ENCODE peak calls at places on chromosome 2, in five cellular contexts. One of them, this sample, is unnamed.

GRCh38 chr2:174176898-174177297 is 71.4 kb downstream of the OLA1 start:
- DNase-seq in WERI-Rb-1: no peak
- DNase-seq in bronchial epithelial cell: peak
- DNase-seq in neural progenitor cell: no peak
- DNase-seq in mucosa of descending colon: no peak
- DNase-seq in this sample: no peak

GRCh38 chr2:9895669-9896068 is 52.4 kb downstream of the TAF1B start:
- DNase-seq in mucosa of descending colon: no peak
- DNase-seq in bronchial epithelial cell: peak
- DNase-seq in WERI-Rb-1: no peak
- DNase-seq in neural progenitor cell: no peak
- DNase-seq in this sample: no peak

GRCh38 chr2:25917832-25918231 is 39.5 kb upstream of the ASXL2 start:
- DNase-seq in bronchial epithelial cell: no peak
- DNase-seq in WERI-Rb-1: no peak
- DNase-seq in mucosa of descending colon: no peak
- DNase-seq in neural progenitor cell: no peak
- DNase-seq in this sample: no peak

GRCh38 chr2:102494570-102494969 is 21.5 kb downstream of the SLC9A4 start:
- DNase-seq in neural progenitor cell: no peak
- DNase-seq in mucosa of descending colon: no peak
- DNase-seq in WERI-Rb-1: no peak
- DNase-seq in bronchial epithelial cell: no peak
- DNase-seq in this sample: no peak

GRCh38 chr2:143893340-143893739 is 626.6 kb downstream of the ZEB2 start:
- DNase-seq in bronchial epithelial cell: peak
- DNase-seq in mucosa of descending colon: no peak
- DNase-seq in WERI-Rb-1: no peak
- DNase-seq in neural progenitor cell: peak
- DNase-seq in this sample: no peak

GRCh38 chr2:88654714-88655113 is 27.4 kb upstream of the EIF2AK3 start:
- DNase-seq in WERI-Rb-1: no peak
- DNase-seq in neural progenitor cell: no peak
- DNase-seq in mucosa of descending colon: no peak
- DNase-seq in bronchial epithelial cell: peak
- DNase-seq in this sample: no peak

GRCh38 chr2:227626580-227627151 is 9.4 kb downstream of the SCYGR4 start:
- DNase-seq in WERI-Rb-1: no peak
- DNase-seq in neural progenitor cell: no peak
- DNase-seq in mucosa of descending colon: no peak
- DNase-seq in bronchial epithelial cell: peak
- DNase-seq in this sample: no peak

GRCh38 chr2:55051026-55051866 is 995 bp upstream of the RTN4 start:
- DNase-seq in mucosa of descending colon: no peak
- DNase-seq in bronchial epithelial cell: peak
- DNase-seq in WERI-Rb-1: no peak
- DNase-seq in neural progenitor cell: peak
- DNase-seq in this sample: peak

GRCh38 chr2:141923657-141924056 is 207.2 kb downstream of the LRP1B start:
- DNase-seq in bronchial epithelial cell: peak
- DNase-seq in mucosa of descending colon: no peak
- DNase-seq in neural progenitor cell: no peak
- DNase-seq in WERI-Rb-1: no peak
- DNase-seq in this sample: no peak

GRCh38 chr2:2542316-2542715 is 211.2 kb upstream of the MYT1L start:
- DNase-seq in mucosa of descending colon: no peak
- DNase-seq in bronchial epithelial cell: no peak
- DNase-seq in WERI-Rb-1: no peak
- DNase-seq in neural progenitor cell: no peak
- DNase-seq in this sample: no peak

GRCh38 chr2:227415538-227416424 is 28.0 kb upstream of the SCYGR1 start:
- DNase-seq in bronchial epithelial cell: peak
- DNase-seq in mucosa of descending colon: no peak
- DNase-seq in neural progenitor cell: no peak
- DNase-seq in WERI-Rb-1: no peak
- DNase-seq in this sample: no peak

GRCh38 chr2:46548521-46549144 is 69.3 kb downstream of the TMEM247 start:
- DNase-seq in neural progenitor cell: no peak
- DNase-seq in WERI-Rb-1: no peak
- DNase-seq in mucosa of descending colon: no peak
- DNase-seq in bronchial epithelial cell: no peak
- DNase-seq in this sample: no peak

GRCh38 chr2:20071397-20072383 is 20.3 kb upstream of the LAPTM4A start:
- DNase-seq in neural progenitor cell: peak
- DNase-seq in WERI-Rb-1: no peak
- DNase-seq in bronchial epithelial cell: peak
- DNase-seq in mucosa of descending colon: no peak
- DNase-seq in this sample: no peak

GRCh38 chr2:43105586-43106562 is 120.5 kb downstream of the ZFP36L2 start:
- DNase-seq in WERI-Rb-1: peak
- DNase-seq in neural progenitor cell: no peak
- DNase-seq in mucosa of descending colon: peak
- DNase-seq in bronchial epithelial cell: peak
- DNase-seq in this sample: no peak

GRCh38 chr2:9222246-9222898 is 15.8 kb downstream of the ASAP2 start:
- DNase-seq in bronchial epithelial cell: no peak
- DNase-seq in mucosa of descending colon: no peak
- DNase-seq in neural progenitor cell: no peak
- DNase-seq in WERI-Rb-1: no peak
- DNase-seq in this sample: no peak

DNA sequence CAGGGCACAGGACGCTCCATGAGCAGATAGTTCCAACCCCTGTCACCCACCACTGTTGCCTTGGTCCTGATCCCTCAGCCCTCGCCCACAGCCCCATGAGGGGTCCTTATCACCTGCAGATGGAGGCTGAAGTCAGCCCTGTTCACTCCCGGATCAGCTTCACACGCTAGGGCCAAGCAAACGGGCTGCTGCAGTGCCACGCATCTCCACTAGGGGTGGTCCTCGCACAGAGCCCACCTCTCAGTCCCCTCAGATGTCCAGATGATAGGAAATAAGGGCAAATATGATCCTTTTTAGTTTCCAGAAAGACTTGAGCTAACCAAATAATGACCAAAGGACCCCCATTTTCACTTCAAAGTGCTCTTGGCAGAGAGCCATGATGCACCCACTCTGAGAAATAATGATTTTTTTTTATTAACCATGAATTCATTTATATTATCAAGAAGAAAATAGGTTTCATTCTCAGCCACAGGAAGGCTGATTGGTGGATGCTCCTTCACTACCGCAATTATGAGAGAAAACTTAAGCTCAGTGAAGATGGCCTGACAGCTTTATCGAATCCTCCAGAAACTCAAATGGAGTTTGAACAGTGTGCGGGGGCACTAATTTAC is 71.9 kb upstream of the KLHL29 start:
- DNase-seq in WERI-Rb-1: peak
- DNase-seq in bronchial epithelial cell: no peak
- DNase-seq in neural progenitor cell: peak
- DNase-seq in mucosa of descending colon: no peak
- DNase-seq in this sample: no peak
- TF ChIP-seq CTCF in WERI-Rb-1: peak
- TF ChIP-seq CTCF in bronchial epithelial cell: peak
- TF ChIP-seq CTCF in neural progenitor cell: peak
- TF ChIP-seq CTCF in mucosa of descending colon: no peak
- TF ChIP-seq CTCF in this sample: no peak

DNA sequence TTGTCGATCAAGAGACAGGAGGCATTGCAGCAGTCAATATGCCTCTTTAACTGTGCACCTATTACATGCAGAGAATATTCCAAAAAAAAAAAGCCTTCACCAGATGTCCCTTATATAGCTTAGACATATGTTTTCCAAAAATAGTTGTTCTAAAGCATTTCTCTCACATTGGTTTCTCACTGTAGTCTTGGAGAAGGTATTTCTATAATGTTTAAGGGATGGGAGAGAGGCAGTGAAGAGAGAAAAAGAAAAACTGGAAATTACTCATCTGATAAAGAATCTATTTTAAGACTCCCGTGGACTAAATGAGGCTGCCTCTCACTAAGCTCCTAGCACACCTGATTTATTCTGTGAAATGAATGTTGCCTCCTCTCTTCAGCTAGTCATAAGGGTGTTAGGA is 98.7 kb upstream of the NCK2 start:
- DNase-seq in neural progenitor cell: no peak
- DNase-seq in bronchial epithelial cell: no peak
- DNase-seq in mucosa of descending colon: no peak
- DNase-seq in WERI-Rb-1: no peak
- DNase-seq in this sample: no peak
- TF ChIP-seq CTCF in neural progenitor cell: no peak
- TF ChIP-seq CTCF in bronchial epithelial cell: no peak
- TF ChIP-seq CTCF in mucosa of descending colon: no peak
- TF ChIP-seq CTCF in WERI-Rb-1: no peak
- TF ChIP-seq CTCF in this sample: no peak

DNA sequence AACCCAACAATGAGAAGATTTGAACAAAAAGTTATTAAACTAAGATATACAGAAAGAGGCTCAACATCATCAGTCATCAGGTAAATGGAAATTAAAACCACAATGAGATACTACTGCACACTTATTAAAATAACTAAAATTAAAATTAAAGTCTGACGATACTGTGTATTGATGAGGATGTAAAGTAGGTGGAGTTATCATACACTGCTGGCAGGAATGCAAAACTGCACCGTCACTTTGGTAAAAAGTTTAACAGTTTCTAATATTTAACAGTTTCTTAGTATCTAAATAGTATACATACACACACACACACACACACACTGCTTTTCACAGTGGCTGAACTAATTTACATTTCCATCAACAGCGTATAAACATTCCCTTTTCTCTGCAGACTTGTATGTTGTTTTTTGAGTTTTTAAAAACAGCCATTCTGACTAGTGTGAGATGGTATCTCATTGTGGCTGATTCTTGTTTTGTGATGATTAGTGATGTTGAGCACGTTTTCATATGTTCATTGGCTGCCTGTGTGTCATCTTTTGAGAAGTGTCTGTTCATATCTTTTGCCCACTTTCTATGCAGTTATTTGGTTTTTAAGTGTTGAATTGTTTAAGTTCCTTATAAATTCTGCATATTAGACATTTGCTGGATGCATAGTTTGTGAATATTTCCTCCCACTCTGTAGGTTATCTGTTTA is 726.9 kb upstream of the CHAC2 start:
- DNase-seq in bronchial epithelial cell: no peak
- DNase-seq in neural progenitor cell: no peak
- DNase-seq in WERI-Rb-1: no peak
- DNase-seq in mucosa of descending colon: no peak
- DNase-seq in this sample: no peak
- TF ChIP-seq CTCF in bronchial epithelial cell: no peak
- TF ChIP-seq CTCF in neural progenitor cell: peak
- TF ChIP-seq CTCF in WERI-Rb-1: no peak
- TF ChIP-seq CTCF in mucosa of descending colon: no peak
- TF ChIP-seq CTCF in this sample: no peak

GRCh38 chr2:203155406-203155805 is 83.4 kb upstream of the CYP20A1 start:
- DNase-seq in bronchial epithelial cell: no peak
- DNase-seq in neural progenitor cell: no peak
- DNase-seq in WERI-Rb-1: no peak
- DNase-seq in mucosa of descending colon: no peak
- DNase-seq in this sample: no peak
- TF ChIP-seq CTCF in bronchial epithelial cell: no peak
- TF ChIP-seq CTCF in neural progenitor cell: peak
- TF ChIP-seq CTCF in WERI-Rb-1: no peak
- TF ChIP-seq CTCF in mucosa of descending colon: no peak
- TF ChIP-seq CTCF in this sample: no peak

GRCh38 chr2:210493528-210493927 is 17.0 kb upstream of the LANCL1 start:
- DNase-seq in WERI-Rb-1: no peak
- DNase-seq in neural progenitor cell: no peak
- DNase-seq in bronchial epithelial cell: no peak
- DNase-seq in mucosa of descending colon: no peak
- DNase-seq in this sample: no peak
- TF ChIP-seq CTCF in WERI-Rb-1: no peak
- TF ChIP-seq CTCF in neural progenitor cell: no peak
- TF ChIP-seq CTCF in bronchial epithelial cell: no peak
- TF ChIP-seq CTCF in mucosa of descending colon: no peak
- TF ChIP-seq CTCF in this sample: no peak

GRCh38 chr2:192011196-192011595 is 164.3 kb upstream of the CAVIN2 start:
- DNase-seq in neural progenitor cell: no peak
- DNase-seq in bronchial epithelial cell: no peak
- DNase-seq in mucosa of descending colon: no peak
- DNase-seq in WERI-Rb-1: no peak
- DNase-seq in this sample: no peak
- TF ChIP-seq CTCF in neural progenitor cell: no peak
- TF ChIP-seq CTCF in bronchial epithelial cell: no peak
- TF ChIP-seq CTCF in mucosa of descending colon: no peak
- TF ChIP-seq CTCF in WERI-Rb-1: no peak
- TF ChIP-seq CTCF in this sample: no peak

DNA sequence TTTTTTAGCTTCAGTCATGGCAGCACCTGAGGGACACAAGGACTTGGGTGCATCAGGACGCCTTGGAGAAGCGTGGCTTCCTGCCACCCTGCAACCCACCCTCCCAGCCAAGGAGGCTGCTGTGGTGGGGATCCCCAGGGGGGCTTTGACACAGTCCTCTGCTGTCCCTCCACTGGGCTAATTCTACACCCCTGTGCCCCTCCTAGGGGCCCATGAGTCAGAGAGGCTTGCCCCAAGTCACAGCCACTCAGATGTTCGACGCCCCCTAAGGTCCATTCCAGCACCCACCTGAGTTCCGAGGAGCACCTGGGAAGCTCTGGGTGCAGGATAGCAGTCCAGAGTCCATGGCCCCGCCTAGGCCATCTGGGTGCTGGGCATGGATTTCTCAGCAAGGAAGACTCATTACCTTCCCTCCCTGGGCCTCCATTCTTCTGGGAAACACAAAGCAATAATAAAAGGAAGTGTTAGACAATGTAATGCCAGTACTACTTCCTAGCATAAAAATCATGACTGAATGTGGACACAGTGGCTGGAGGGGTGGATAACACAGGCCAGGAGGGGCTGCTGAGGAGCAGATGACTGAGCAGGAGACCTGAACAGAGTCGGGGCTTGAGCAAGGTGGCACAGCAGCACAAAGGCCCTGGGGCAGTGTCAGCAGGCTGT is 3.7 kb downstream of the ALPG start:
- DNase-seq in mucosa of descending colon: peak
- DNase-seq in bronchial epithelial cell: no peak
- DNase-seq in WERI-Rb-1: no peak
- DNase-seq in neural progenitor cell: no peak
- DNase-seq in this sample: no peak
- TF ChIP-seq CTCF in mucosa of descending colon: no peak
- TF ChIP-seq CTCF in bronchial epithelial cell: no peak
- TF ChIP-seq CTCF in WERI-Rb-1: no peak
- TF ChIP-seq CTCF in neural progenitor cell: no peak
- TF ChIP-seq CTCF in this sample: no peak

GRCh38 chr2:59850554-59850953 is 702.9 kb downstream of the BCL11A start:
- DNase-seq in neural progenitor cell: no peak
- DNase-seq in mucosa of descending colon: no peak
- DNase-seq in WERI-Rb-1: no peak
- DNase-seq in bronchial epithelial cell: no peak
- DNase-seq in this sample: no peak

GRCh38 chr2:59857109-59857508 is 696.3 kb downstream of the BCL11A start:
- DNase-seq in WERI-Rb-1: no peak
- DNase-seq in bronchial epithelial cell: no peak
- DNase-seq in mucosa of descending colon: no peak
- DNase-seq in neural progenitor cell: no peak
- DNase-seq in this sample: no peak

GRCh38 chr2:59851848-59852475 is 701.5 kb downstream of the BCL11A start:
- DNase-seq in bronchial epithelial cell: no peak
- DNase-seq in neural progenitor cell: no peak
- DNase-seq in mucosa of descending colon: no peak
- DNase-seq in WERI-Rb-1: no peak
- DNase-seq in this sample: no peak
- TF ChIP-seq CTCF in bronchial epithelial cell: no peak
- TF ChIP-seq CTCF in neural progenitor cell: no peak
- TF ChIP-seq CTCF in mucosa of descending colon: no peak
- TF ChIP-seq CTCF in WERI-Rb-1: no peak
- TF ChIP-seq CTCF in this sample: no peak